ENCODE peak calls at places on chromosomes 16 and 17, in seven cellular contexts. One of them, this sample, is unnamed.

GRCh38 chr16:4136229-4136813 is 20.1 kb upstream of the ADCY9 start:
- DNase-seq in cardiac muscle cell: no peak
- DNase-seq in heart left ventricle: no peak
- DNase-seq in A549: peak; percentile 47
- DNase-seq in mammary epithelial cell: peak; percentile 90
- DNase-seq in psoas muscle: no peak
- DNase-seq in right lobe of liver: no peak
- DNase-seq in this sample: peak; percentile 86

GRCh38 chr17:32777436-32777835 is 99.5 kb downstream of the MYO1D start:
- DNase-seq in right lobe of liver: no peak
- DNase-seq in heart left ventricle: no peak
- DNase-seq in cardiac muscle cell: no peak
- DNase-seq in mammary epithelial cell: peak; percentile 51
- DNase-seq in A549: peak; percentile 50
- DNase-seq in psoas muscle: no peak
- DNase-seq in this sample: no peak

GRCh38 chr17:62804822-62805221 is 3.3 kb downstream of the MARCHF10 start:
- DNase-seq in cardiac muscle cell: no peak
- DNase-seq in psoas muscle: no peak
- DNase-seq in right lobe of liver: no peak
- DNase-seq in mammary epithelial cell: peak; percentile 56
- DNase-seq in A549: peak; percentile 91
- DNase-seq in heart left ventricle: no peak
- DNase-seq in this sample: no peak

GRCh38 chr17:7435676-7436555 is 681 bp downstream of the TMEM102 start:
- DNase-seq in heart left ventricle: peak; percentile 27
- DNase-seq in psoas muscle: peak; percentile 52
- DNase-seq in mammary epithelial cell: peak; percentile 60
- DNase-seq in A549: peak; percentile 65
- DNase-seq in cardiac muscle cell: peak; percentile 46
- DNase-seq in right lobe of liver: no peak
- DNase-seq in this sample: peak; percentile 49

GRCh38 chr16:20853981-20854620 is 46.1 kb downstream of the DCUN1D3 start:
- DNase-seq in psoas muscle: no peak
- DNase-seq in heart left ventricle: no peak
- DNase-seq in right lobe of liver: no peak
- DNase-seq in A549: no peak
- DNase-seq in cardiac muscle cell: no peak
- DNase-seq in mammary epithelial cell: no peak
- DNase-seq in this sample: no peak

GRCh38 chr17:45234641-45235040 is 13.0 kb downstream of the FMNL1 start:
- DNase-seq in A549: peak; percentile 66
- DNase-seq in right lobe of liver: peak; percentile 45
- DNase-seq in psoas muscle: no peak
- DNase-seq in cardiac muscle cell: peak; percentile 55
- DNase-seq in heart left ventricle: no peak
- DNase-seq in mammary epithelial cell: no peak
- DNase-seq in this sample: no peak

GRCh38 chr17:27609606-27610303 is 21.2 kb upstream of the LGALS9 start:
- DNase-seq in heart left ventricle: peak; percentile 29
- DNase-seq in psoas muscle: no peak
- DNase-seq in mammary epithelial cell: peak; percentile 42
- DNase-seq in A549: peak; percentile 53
- DNase-seq in right lobe of liver: peak; percentile 68
- DNase-seq in cardiac muscle cell: no peak
- DNase-seq in this sample: no peak

GRCh38 chr16:56558024-56558747 is 6.7 kb upstream of the MT4 start:
- DNase-seq in right lobe of liver: no peak
- DNase-seq in A549: peak; percentile 26
- DNase-seq in cardiac muscle cell: no peak
- DNase-seq in mammary epithelial cell: peak; percentile 92
- DNase-seq in heart left ventricle: no peak
- DNase-seq in psoas muscle: peak; percentile 30
- DNase-seq in this sample: no peak

GRCh38 chr17:6170349-6170748 is 100.2 kb downstream of the WSCD1 start:
- DNase-seq in heart left ventricle: no peak
- DNase-seq in right lobe of liver: no peak
- DNase-seq in mammary epithelial cell: no peak
- DNase-seq in A549: no peak
- DNase-seq in cardiac muscle cell: no peak
- DNase-seq in psoas muscle: no peak
- DNase-seq in this sample: no peak

GRCh38 chr16:9845661-9846361 is 336.4 kb downstream of the GRIN2A start:
- DNase-seq in cardiac muscle cell: no peak
- DNase-seq in A549: peak; percentile 9
- DNase-seq in psoas muscle: no peak
- DNase-seq in heart left ventricle: no peak
- DNase-seq in right lobe of liver: no peak
- DNase-seq in mammary epithelial cell: peak; percentile 34
- DNase-seq in this sample: no peak

GRCh38 chr16:8958344-8958808 is 5.3 kb downstream of the USP7 start:
- DNase-seq in heart left ventricle: no peak
- DNase-seq in psoas muscle: peak; percentile 66
- DNase-seq in cardiac muscle cell: no peak
- DNase-seq in A549: no peak
- DNase-seq in right lobe of liver: no peak
- DNase-seq in mammary epithelial cell: peak; percentile 20
- DNase-seq in this sample: no peak

GRCh38 chr16:77749415-77749814 is 27.1 kb downstream of the NUDT7 start:
- DNase-seq in cardiac muscle cell: no peak
- DNase-seq in A549: no peak
- DNase-seq in heart left ventricle: no peak
- DNase-seq in mammary epithelial cell: no peak
- DNase-seq in right lobe of liver: no peak
- DNase-seq in psoas muscle: no peak
- DNase-seq in this sample: no peak

GRCh38 chr17:2420131-2420530 is 19.3 kb upstream of the MNT start:
- DNase-seq in heart left ventricle: no peak
- DNase-seq in psoas muscle: no peak
- DNase-seq in A549: no peak
- DNase-seq in mammary epithelial cell: no peak
- DNase-seq in cardiac muscle cell: no peak
- DNase-seq in right lobe of liver: no peak
- DNase-seq in this sample: no peak

GRCh38 chr17:17933775-17934174 is 38.4 kb downstream of the TOM1L2 start:
- DNase-seq in heart left ventricle: no peak
- DNase-seq in psoas muscle: no peak
- DNase-seq in A549: no peak
- DNase-seq in right lobe of liver: no peak
- DNase-seq in cardiac muscle cell: no peak
- DNase-seq in mammary epithelial cell: no peak
- DNase-seq in this sample: no peak

GRCh38 chr17:40495140-40495539 is 6.3 kb downstream of the TNS4 start:
- DNase-seq in right lobe of liver: no peak
- DNase-seq in cardiac muscle cell: no peak
- DNase-seq in mammary epithelial cell: no peak
- DNase-seq in psoas muscle: no peak
- DNase-seq in A549: no peak
- DNase-seq in heart left ventricle: no peak
- DNase-seq in this sample: no peak

GRCh38 chr17:76569607-76570279 is 15.9 kb downstream of the ST6GALNAC2 start:
- DNase-seq in psoas muscle: peak; percentile 60
- DNase-seq in right lobe of liver: peak; percentile 74
- DNase-seq in heart left ventricle: no peak
- DNase-seq in A549: peak; percentile 70
- DNase-seq in cardiac muscle cell: no peak
- DNase-seq in mammary epithelial cell: no peak
- DNase-seq in this sample: no peak

GRCh38 chr17:6755731-6756184 is at the start of gene XAF1:
- DNase-seq in right lobe of liver: peak; percentile 51
- DNase-seq in mammary epithelial cell: no peak
- DNase-seq in heart left ventricle: peak; percentile 58
- DNase-seq in cardiac muscle cell: no peak
- DNase-seq in A549: no peak
- DNase-seq in psoas muscle: no peak
- DNase-seq in this sample: peak; percentile 49

GRCh38 chr17:13027246-13027645 is 9.4 kb upstream of the ELAC2 start:
- DNase-seq in mammary epithelial cell: no peak
- DNase-seq in cardiac muscle cell: no peak
- DNase-seq in right lobe of liver: no peak
- DNase-seq in heart left ventricle: no peak
- DNase-seq in A549: no peak
- DNase-seq in psoas muscle: no peak
- DNase-seq in this sample: no peak

GRCh38 chr16:72285728-72286127 is 113.8 kb upstream of the PMFBP1 start:
- DNase-seq in psoas muscle: no peak
- DNase-seq in cardiac muscle cell: no peak
- DNase-seq in heart left ventricle: no peak
- DNase-seq in right lobe of liver: no peak
- DNase-seq in mammary epithelial cell: no peak
- DNase-seq in A549: no peak
- DNase-seq in this sample: no peak

GRCh38 chr16:85750021-85750826 is 672 bp downstream of the C16orf74 start:
- DNase-seq in right lobe of liver: no peak
- DNase-seq in mammary epithelial cell: peak; percentile 45
- DNase-seq in heart left ventricle: peak; percentile 36
- DNase-seq in psoas muscle: no peak
- DNase-seq in cardiac muscle cell: peak; percentile 36
- DNase-seq in A549: no peak
- DNase-seq in this sample: no peak

GRCh38 chr17:5000237-5000639 is 2.5 kb downstream of the KIF1C start:
- DNase-seq in right lobe of liver: peak; percentile 87
- DNase-seq in psoas muscle: peak; percentile 95
- DNase-seq in heart left ventricle: peak; percentile 87
- DNase-seq in A549: no peak
- DNase-seq in cardiac muscle cell: peak; percentile 54
- DNase-seq in mammary epithelial cell: no peak
- DNase-seq in this sample: peak; percentile 70

GRCh38 chr16:74522160-74522559 is 84.8 kb downstream of the GLG1 start:
- DNase-seq in mammary epithelial cell: no peak
- DNase-seq in cardiac muscle cell: no peak
- DNase-seq in A549: no peak
- DNase-seq in right lobe of liver: no peak
- DNase-seq in heart left ventricle: no peak
- DNase-seq in psoas muscle: no peak
- DNase-seq in this sample: no peak

GRCh38 chr17:80960797-80961452 is 30.7 kb upstream of the CHMP6 start:
- DNase-seq in mammary epithelial cell: no peak
- DNase-seq in heart left ventricle: no peak
- DNase-seq in cardiac muscle cell: no peak
- DNase-seq in psoas muscle: no peak
- DNase-seq in right lobe of liver: no peak
- DNase-seq in A549: no peak
- DNase-seq in this sample: no peak

GRCh38 chr16:57628008-57628781 is at the start of gene ADGRG1:
- DNase-seq in right lobe of liver: no peak
- DNase-seq in cardiac muscle cell: peak; percentile 34
- DNase-seq in psoas muscle: peak; percentile 73
- DNase-seq in mammary epithelial cell: peak; percentile 98
- DNase-seq in heart left ventricle: peak; percentile 80
- DNase-seq in A549: peak; percentile 93
- DNase-seq in this sample: peak; percentile 61

DNA sequence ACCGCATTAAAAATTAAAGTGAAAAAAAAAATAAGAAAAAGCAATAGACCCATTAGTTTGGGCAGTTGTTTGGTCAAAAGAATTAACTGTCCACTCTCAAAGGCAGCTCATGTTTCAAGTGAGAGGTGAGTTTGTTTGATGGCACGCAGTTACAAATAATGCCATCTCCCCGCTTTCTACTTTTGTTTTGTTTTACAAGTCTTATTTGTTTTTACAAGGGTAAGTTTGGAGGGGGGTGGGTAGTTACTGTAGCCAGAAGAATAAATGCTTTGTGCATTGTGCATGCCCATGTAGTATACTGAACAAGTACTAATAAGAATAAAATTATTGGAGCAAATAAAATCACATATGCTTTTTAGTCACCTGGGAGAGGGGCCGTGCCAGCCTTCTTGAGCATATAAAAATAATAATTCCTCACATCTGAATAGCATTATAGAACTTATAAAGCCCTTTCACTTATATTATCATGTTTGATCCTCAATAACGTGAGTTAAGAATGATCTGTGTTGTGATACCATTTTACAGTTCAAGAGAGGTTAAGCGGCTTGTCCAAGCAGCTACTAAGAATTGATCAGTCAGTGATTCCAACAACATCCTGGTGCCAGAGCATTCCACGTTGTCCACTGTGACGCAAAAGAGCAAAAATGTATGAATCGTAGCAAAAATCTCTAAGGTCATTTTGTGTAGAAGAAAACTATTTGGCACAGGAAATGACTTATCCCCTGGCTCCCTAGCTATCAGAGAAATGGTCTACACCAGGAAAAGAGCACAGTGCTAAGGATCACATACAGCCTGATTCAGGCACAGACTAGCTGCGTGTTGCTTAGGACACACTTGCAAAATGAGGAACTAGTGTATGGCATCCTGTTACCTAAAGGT is 32.9 kb downstream of the ANKFN1 start:
- DNase-seq in right lobe of liver: no peak
- DNase-seq in mammary epithelial cell: no peak
- DNase-seq in psoas muscle: no peak
- DNase-seq in cardiac muscle cell: no peak
- DNase-seq in A549: no peak
- DNase-seq in heart left ventricle: no peak
- DNase-seq in this sample: no peak
- H3K27ac ChIP-seq in right lobe of liver: no peak overlapping the region
- H3K27ac ChIP-seq in mammary epithelial cell: no peak overlapping the region
- H3K27ac ChIP-seq in psoas muscle: no peak overlapping the region
- H3K27ac ChIP-seq in cardiac muscle cell: no peak overlapping the region
- H3K27ac ChIP-seq in A549: no peak overlapping the region
- H3K27ac ChIP-seq in heart left ventricle: no peak overlapping the region
- H3K27ac ChIP-seq in this sample: no peak overlapping the region

GRCh38 chr16:12458591-12459400 is 344.9 kb downstream of the CPPED1 start:
- DNase-seq in cardiac muscle cell: no peak
- DNase-seq in psoas muscle: peak; percentile 31
- DNase-seq in A549: no peak
- DNase-seq in right lobe of liver: peak; percentile 57
- DNase-seq in mammary epithelial cell: no peak
- DNase-seq in heart left ventricle: peak; percentile 24
- DNase-seq in this sample: peak; percentile 53
- H3K4me3 ChIP-seq in cardiac muscle cell: no peak overlapping the region
- H3K4me3 ChIP-seq in psoas muscle: no peak overlapping the region
- H3K4me3 ChIP-seq in A549: no peak overlapping the region
- H3K4me3 ChIP-seq in right lobe of liver: no peak overlapping the region
- H3K4me3 ChIP-seq in mammary epithelial cell: no peak overlapping the region
- H3K4me3 ChIP-seq in heart left ventricle: no peak overlapping the region
- H3K4me3 ChIP-seq in this sample: no peak overlapping the region

DNA sequence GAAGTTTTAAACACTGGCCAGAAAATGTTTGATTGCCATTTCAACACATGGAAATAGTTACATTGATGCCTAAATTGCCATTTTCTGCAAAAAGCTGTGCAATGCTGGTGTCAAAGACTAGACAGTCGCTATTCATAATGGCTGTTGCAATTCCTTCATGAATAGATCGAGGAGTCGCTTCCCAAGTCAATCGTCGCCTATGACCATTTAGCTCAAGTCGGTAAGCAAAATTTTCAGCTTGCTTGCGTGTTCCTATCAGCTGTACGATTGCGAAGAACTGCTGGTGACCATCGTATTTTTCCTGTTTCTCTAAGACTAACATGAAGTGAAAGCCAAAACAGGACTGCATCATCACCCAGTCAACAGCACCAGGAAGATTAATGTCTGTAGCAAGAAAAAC is 23.7 kb downstream of the SIAH1 start:
- DNase-seq in psoas muscle: no peak
- DNase-seq in cardiac muscle cell: no peak
- DNase-seq in A549: no peak
- DNase-seq in heart left ventricle: no peak
- DNase-seq in right lobe of liver: no peak
- DNase-seq in mammary epithelial cell: no peak
- DNase-seq in this sample: no peak
- H3K27ac ChIP-seq in psoas muscle: peak overlapping the region; percentile 24
- H3K27ac ChIP-seq in cardiac muscle cell: no peak overlapping the region
- H3K27ac ChIP-seq in A549: no peak overlapping the region
- H3K27ac ChIP-seq in heart left ventricle: no peak overlapping the region
- H3K27ac ChIP-seq in right lobe of liver: no peak overlapping the region
- H3K27ac ChIP-seq in mammary epithelial cell: no peak overlapping the region
- H3K27ac ChIP-seq in this sample: no peak overlapping the region

GRCh38 chr16:89737341-89738071 is 16.2 kb downstream of the ZNF276 start:
- DNase-seq in mammary epithelial cell: no peak
- DNase-seq in cardiac muscle cell: no peak
- DNase-seq in A549: no peak
- DNase-seq in heart left ventricle: no peak
- DNase-seq in psoas muscle: no peak
- DNase-seq in right lobe of liver: no peak
- DNase-seq in this sample: no peak
- H3K4me3 ChIP-seq in mammary epithelial cell: no peak overlapping the region
- H3K4me3 ChIP-seq in cardiac muscle cell: no peak overlapping the region
- H3K4me3 ChIP-seq in A549: no peak overlapping the region
- H3K4me3 ChIP-seq in heart left ventricle: no peak overlapping the region
- H3K4me3 ChIP-seq in psoas muscle: no peak overlapping the region
- H3K4me3 ChIP-seq in right lobe of liver: no peak overlapping the region
- H3K4me3 ChIP-seq in this sample: no peak overlapping the region

This sample was measured in lung.